ENCODE peak calls at places on chromosomes 7 and 10, in five cellular contexts. N, X, K, A and I are unnamed samples.

GRCh38 chr10:95333997-95334792 is 43.4 kb upstream of the PDLIM1 start:
- DNase-seq in N (peak), X (no peak), K (no peak), A (no peak), I (no peak)

GRCh38 chr10:87961314-87961713 is 97.9 kb downstream of the PTEN start:
- DNase-seq in N (no peak), X (no peak), K (no peak), A (no peak), I (no peak)

GRCh38 chr10:51301644-51302043 is 227.4 kb downstream of the PRKG1 start:
- DNase-seq in N (no peak), X (no peak), K (no peak), A (no peak), I (no peak)

GRCh38 chr7:125363873-125364272 is 434.2 kb upstream of the POT1 start:
- DNase-seq in N (no peak), X (no peak), K (no peak), A (no peak), I (no peak)

GRCh38 chr7:30921540-30921930 is 9.9 kb downstream of the AQP1 start:
- DNase-seq in N (no peak), X (no peak), K (no peak), A (no peak), I (peak)

GRCh38 chr7:82745117-82745516 is 301.5 kb upstream of the CACNA2D1 start:
- DNase-seq in N (no peak), X (no peak), K (no peak), A (no peak), I (no peak)

GRCh38 chr10:122149138-122149606 is 121.9 kb upstream of the BTBD16 start:
- DNase-seq in N (peak), X (no peak), K (no peak), A (peak), I (no peak)

GRCh38 chr10:111944331-111944730 is 239.2 kb downstream of the GPAM start:
- DNase-seq in N (no peak), X (no peak), K (no peak), A (no peak), I (no peak)

GRCh38 chr10:95416270-95416669 is 125.5 kb upstream of the PDLIM1 start:
- DNase-seq in N (no peak), X (no peak), K (no peak), A (no peak), I (no peak)

GRCh38 chr7:121023683-121024507 is 35.4 kb downstream of the CPED1 start:
- DNase-seq in N (no peak), X (no peak), K (no peak), A (no peak), I (no peak)

GRCh38 chr7:111788426-111788825 is 226.1 kb upstream of the IMMP2L start:
- DNase-seq in N (no peak), X (no peak), K (no peak), A (no peak), I (no peak)

GRCh38 chr7:30206942-30207341 is 72.2 kb downstream of the MTURN start:
- DNase-seq in N (no peak), X (no peak), K (no peak), A (no peak), I (no peak)

GRCh38 chr10:46020871-46021553 is 9.4 kb downstream of the NCOA4 start:
- DNase-seq in N (no peak), X (no peak), K (no peak), A (no peak), I (no peak)

GRCh38 chr10:72089618-72090017 is 1.3 kb upstream of the SPOCK2 start:
- DNase-seq in N (no peak), X (no peak), K (no peak), A (no peak), I (no peak)

GRCh38 chr10:124152781-124153600 is 59.6 kb upstream of the CHST15 start:
- DNase-seq in N (peak), X (peak), K (peak), A (peak), I (peak)

GRCh38 chr7:73986158-73986631 is 41.8 kb upstream of the ELN start:
- DNase-seq in N (peak), X (no peak), K (no peak), A (no peak), I (no peak)

GRCh38 chr10:7475046-7475860 is 64.4 kb upstream of the SFMBT2 start:
- DNase-seq in N (peak), X (no peak), K (no peak), A (peak), I (no peak)

GRCh38 chr7:159047536-159047935 is 97.1 kb downstream of the VIPR2 start:
- DNase-seq in N (no peak), X (no peak), K (no peak), A (no peak), I (no peak)

GRCh38 chr10:113239569-113239968 is 289.5 kb downstream of the TCF7L2 start:
- DNase-seq in N (no peak), X (no peak), K (no peak), A (no peak), I (no peak)

GRCh38 chr7:121126801-121127534 is 138.5 kb downstream of the CPED1 start:
- DNase-seq in N (no peak), X (no peak), K (no peak), A (no peak), I (no peak)

GRCh38 chr7:2803755-2804154 is 40.4 kb downstream of the GNA12 start:
- DNase-seq in N (no peak), X (no peak), K (no peak), A (no peak), I (no peak)

GRCh38 chr7:133601607-133602006 is 348.7 kb downstream of the EXOC4 start:
- DNase-seq in N (no peak), X (no peak), K (peak), A (no peak), I (no peak)

GRCh38 chr7:79741684-79742083 is 288.2 kb upstream of the MAGI2 start:
- DNase-seq in N (no peak), X (no peak), K (no peak), A (peak), I (no peak)

GRCh38 chr10:36612436-36612835 is 513.0 kb upstream of the ANKRD30A start:
- DNase-seq in N (no peak), X (no peak), K (no peak), A (no peak), I (no peak)

GRCh38 chr10:132543916-132544743 is 6.5 kb downstream of the INPP5A start:
- DNase-seq in N (no peak), X (no peak), K (no peak), A (no peak), I (no peak)

GRCh38 chr7:141464551-141464950 is 86.7 kb upstream of the AGK start:
- DNase-seq in N (no peak), X (no peak), K (no peak), A (no peak), I (no peak)

GRCh38 chr10:77360121-77360520 is 277.5 kb downstream of the KCNMA1 start:
- DNase-seq in N (no peak), X (no peak), K (no peak), A (no peak), I (no peak)

GRCh38 chr7:41701068-41701467 is 1.8 kb downstream of the INHBA start:
- DNase-seq in N (no peak), X (no peak), K (no peak), A (no peak), I (no peak)